ENCODE peak calls at places on chromosomes 1 and 21, in nine cellular contexts. One of them, this sample, is unnamed.

GRCh38 chr1:164857439-164857838 is 298.5 kb downstream of the PBX1 start:
- DNase-seq in tibial artery: no peak
- DNase-seq in MM.1S: no peak
- DNase-seq in upper lobe of right lung: no peak
- DNase-seq in left ventricle myocardium inferior: no peak
- DNase-seq in CD8-positive, alpha-beta T cell: no peak
- DNase-seq in adrenal gland: no peak
- DNase-seq in ovary: no peak
- DNase-seq in endodermal cell: no peak
- DNase-seq in this sample: no peak

GRCh38 chr1:232166942-232167341 is 463.0 kb downstream of the SIPA1L2 start:
- DNase-seq in left ventricle myocardium inferior: no peak
- DNase-seq in endodermal cell: peak; percentile 75
- DNase-seq in MM.1S: peak; percentile 54
- DNase-seq in ovary: no peak
- DNase-seq in adrenal gland: no peak
- DNase-seq in upper lobe of right lung: no peak
- DNase-seq in CD8-positive, alpha-beta T cell: no peak
- DNase-seq in tibial artery: no peak
- DNase-seq in this sample: no peak

GRCh38 chr21:27329255-27329851 is 362.5 kb upstream of the ADAMTS5 start:
- DNase-seq in endodermal cell: no peak
- DNase-seq in tibial artery: no peak
- DNase-seq in CD8-positive, alpha-beta T cell: no peak
- DNase-seq in upper lobe of right lung: no peak
- DNase-seq in adrenal gland: no peak
- DNase-seq in ovary: no peak
- DNase-seq in left ventricle myocardium inferior: no peak
- DNase-seq in MM.1S: no peak
- DNase-seq in this sample: no peak

GRCh38 chr1:43572551-43572950 is 41.9 kb downstream of the PTPRF start:
- DNase-seq in adrenal gland: no peak
- DNase-seq in endodermal cell: no peak
- DNase-seq in CD8-positive, alpha-beta T cell: no peak
- DNase-seq in upper lobe of right lung: no peak
- DNase-seq in MM.1S: no peak
- DNase-seq in tibial artery: no peak
- DNase-seq in left ventricle myocardium inferior: no peak
- DNase-seq in ovary: no peak
- DNase-seq in this sample: no peak

GRCh38 chr1:225998560-225999226 is 450 bp downstream of the SDE2 start:
- DNase-seq in upper lobe of right lung: no peak
- DNase-seq in ovary: no peak
- DNase-seq in MM.1S: no peak
- DNase-seq in tibial artery: no peak
- DNase-seq in adrenal gland: no peak
- DNase-seq in left ventricle myocardium inferior: no peak
- DNase-seq in endodermal cell: no peak
- DNase-seq in CD8-positive, alpha-beta T cell: no peak
- DNase-seq in this sample: peak; percentile 11

GRCh38 chr1:6386371-6386949 is 7.1 kb downstream of the ACOT7 start:
- DNase-seq in MM.1S: no peak
- DNase-seq in ovary: no peak
- DNase-seq in upper lobe of right lung: no peak
- DNase-seq in CD8-positive, alpha-beta T cell: no peak
- DNase-seq in endodermal cell: peak; percentile 63
- DNase-seq in tibial artery: no peak
- DNase-seq in left ventricle myocardium inferior: no peak
- DNase-seq in adrenal gland: no peak
- DNase-seq in this sample: peak; percentile 81

GRCh38 chr1:3380465-3380864 is 74.0 kb upstream of the ARHGEF16 start:
- DNase-seq in left ventricle myocardium inferior: no peak
- DNase-seq in tibial artery: no peak
- DNase-seq in adrenal gland: no peak
- DNase-seq in MM.1S: no peak
- DNase-seq in CD8-positive, alpha-beta T cell: no peak
- DNase-seq in upper lobe of right lung: no peak
- DNase-seq in ovary: no peak
- DNase-seq in endodermal cell: no peak
- DNase-seq in this sample: no peak

GRCh38 chr1:9652379-9653194 is 1.1 kb downstream of the PIK3CD start:
- DNase-seq in upper lobe of right lung: peak; percentile 76
- DNase-seq in adrenal gland: no peak
- DNase-seq in tibial artery: no peak
- DNase-seq in left ventricle myocardium inferior: peak; percentile 35
- DNase-seq in ovary: no peak
- DNase-seq in endodermal cell: no peak
- DNase-seq in MM.1S: no peak
- DNase-seq in CD8-positive, alpha-beta T cell: peak; percentile 74
- DNase-seq in this sample: no peak

GRCh38 chr1:224528900-224529299 is 87.2 kb upstream of the CNIH3 start:
- DNase-seq in MM.1S: no peak
- DNase-seq in endodermal cell: no peak
- DNase-seq in ovary: no peak
- DNase-seq in tibial artery: no peak
- DNase-seq in CD8-positive, alpha-beta T cell: no peak
- DNase-seq in left ventricle myocardium inferior: no peak
- DNase-seq in adrenal gland: no peak
- DNase-seq in upper lobe of right lung: no peak
- DNase-seq in this sample: peak; percentile 69

GRCh38 chr1:51093566-51093965 is 8.5 kb upstream of the C1orf185 start:
- DNase-seq in ovary: no peak
- DNase-seq in CD8-positive, alpha-beta T cell: no peak
- DNase-seq in upper lobe of right lung: no peak
- DNase-seq in tibial artery: no peak
- DNase-seq in adrenal gland: no peak
- DNase-seq in endodermal cell: no peak
- DNase-seq in MM.1S: no peak
- DNase-seq in left ventricle myocardium inferior: no peak
- DNase-seq in this sample: peak; percentile 83

GRCh38 chr1:205800470-205800869 is 12.5 kb downstream of the SLC41A1 start:
- DNase-seq in upper lobe of right lung: no peak
- DNase-seq in MM.1S: no peak
- DNase-seq in tibial artery: no peak
- DNase-seq in CD8-positive, alpha-beta T cell: no peak
- DNase-seq in left ventricle myocardium inferior: no peak
- DNase-seq in ovary: no peak
- DNase-seq in endodermal cell: no peak
- DNase-seq in adrenal gland: no peak
- DNase-seq in this sample: no peak

GRCh38 chr1:31795801-31796621 is 19.8 kb downstream of the SPOCD1 start:
- DNase-seq in CD8-positive, alpha-beta T cell: no peak
- DNase-seq in endodermal cell: no peak
- DNase-seq in MM.1S: no peak
- DNase-seq in adrenal gland: no peak
- DNase-seq in left ventricle myocardium inferior: no peak
- DNase-seq in ovary: peak; percentile 33
- DNase-seq in upper lobe of right lung: no peak
- DNase-seq in tibial artery: peak; percentile 51
- DNase-seq in this sample: peak; percentile 22

GRCh38 chr1:32454726-32455125 is 10.1 kb upstream of the ZBTB8B start:
- DNase-seq in tibial artery: no peak
- DNase-seq in ovary: no peak
- DNase-seq in CD8-positive, alpha-beta T cell: no peak
- DNase-seq in upper lobe of right lung: no peak
- DNase-seq in MM.1S: no peak
- DNase-seq in adrenal gland: peak; percentile 73
- DNase-seq in left ventricle myocardium inferior: peak; percentile 17
- DNase-seq in endodermal cell: peak; percentile 71
- DNase-seq in this sample: peak; percentile 33

GRCh38 chr1:111441573-111442192 is 7.4 kb downstream of the WDR77 start:
- DNase-seq in adrenal gland: no peak
- DNase-seq in tibial artery: no peak
- DNase-seq in upper lobe of right lung: no peak
- DNase-seq in left ventricle myocardium inferior: no peak
- DNase-seq in CD8-positive, alpha-beta T cell: peak; percentile 72
- DNase-seq in ovary: no peak
- DNase-seq in MM.1S: peak; percentile 23
- DNase-seq in endodermal cell: peak; percentile 88
- DNase-seq in this sample: no peak

GRCh38 chr1:88985033-88985432 is 7.4 kb downstream of the KYAT3 start:
- DNase-seq in adrenal gland: peak; percentile 86
- DNase-seq in ovary: peak; percentile 50
- DNase-seq in MM.1S: no peak
- DNase-seq in endodermal cell: no peak
- DNase-seq in upper lobe of right lung: no peak
- DNase-seq in left ventricle myocardium inferior: no peak
- DNase-seq in CD8-positive, alpha-beta T cell: no peak
- DNase-seq in tibial artery: no peak
- DNase-seq in this sample: peak; percentile 95

DNA sequence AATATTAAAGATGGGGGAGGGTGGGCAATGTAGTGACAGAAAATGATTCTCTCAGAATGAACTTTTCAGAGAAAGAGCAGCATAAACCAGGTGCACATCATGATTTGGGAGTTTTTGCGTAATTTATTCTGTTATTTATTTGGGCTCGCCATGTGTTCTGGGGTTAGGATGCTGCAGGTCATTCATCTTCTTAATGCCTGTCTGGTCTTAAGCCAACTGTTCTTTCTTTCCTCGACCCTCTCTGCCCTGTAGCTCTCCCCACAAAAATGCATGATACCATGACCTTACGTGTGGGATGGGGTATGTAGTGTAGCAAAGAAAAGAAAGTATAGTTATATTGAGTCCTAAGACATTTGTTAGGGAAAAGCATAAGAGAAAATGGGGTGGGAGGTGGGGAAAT is 12.3 kb upstream of the TARS2 start:
- DNase-seq in left ventricle myocardium inferior: no peak
- DNase-seq in endodermal cell: no peak
- DNase-seq in CD8-positive, alpha-beta T cell: no peak
- DNase-seq in tibial artery: no peak
- DNase-seq in adrenal gland: no peak
- DNase-seq in MM.1S: no peak
- DNase-seq in ovary: no peak
- DNase-seq in upper lobe of right lung: no peak
- DNase-seq in this sample: no peak
- H3K27ac ChIP-seq in left ventricle myocardium inferior: peak overlapping the region; percentile 80
- H3K27ac ChIP-seq in endodermal cell: no peak overlapping the region
- H3K27ac ChIP-seq in CD8-positive, alpha-beta T cell: no peak overlapping the region
- H3K27ac ChIP-seq in tibial artery: no peak overlapping the region
- H3K27ac ChIP-seq in adrenal gland: no peak overlapping the region
- H3K27ac ChIP-seq in MM.1S: no peak overlapping the region
- H3K27ac ChIP-seq in ovary: no peak overlapping the region
- H3K27ac ChIP-seq in upper lobe of right lung: no peak overlapping the region
- H3K27ac ChIP-seq in this sample: no peak overlapping the region

GRCh38 chr1:153542956-153543737 is 2.4 kb upstream of the S100A5 start:
- DNase-seq in endodermal cell: no peak
- DNase-seq in left ventricle myocardium inferior: no peak
- DNase-seq in MM.1S: no peak
- DNase-seq in tibial artery: peak; percentile 61
- DNase-seq in CD8-positive, alpha-beta T cell: no peak
- DNase-seq in upper lobe of right lung: peak; percentile 10
- DNase-seq in ovary: no peak
- DNase-seq in adrenal gland: no peak
- DNase-seq in this sample: no peak
- H3K4me1 ChIP-seq in endodermal cell: peaks cover 12% of the 10 kb centered on the region
- H3K4me1 ChIP-seq in left ventricle myocardium inferior: peaks cover 59% of the 10 kb centered on the region
- H3K4me1 ChIP-seq in MM.1S: peaks cover 13% of the 10 kb centered on the region
- H3K4me1 ChIP-seq in tibial artery: peaks cover 67% of the 10 kb centered on the region
- H3K4me1 ChIP-seq in CD8-positive, alpha-beta T cell: peaks cover 75% of the 10 kb centered on the region
- H3K4me1 ChIP-seq in upper lobe of right lung: peaks cover 45% of the 10 kb centered on the region
- H3K4me1 ChIP-seq in ovary: peaks cover 19% of the 10 kb centered on the region
- H3K4me1 ChIP-seq in adrenal gland: peaks cover 36% of the 10 kb centered on the region
- H3K4me1 ChIP-seq in this sample: peaks cover 34% of the 10 kb centered on the region

GRCh38 chr1:156136970-156137483 is 16.4 kb upstream of the SEMA4A start:
- DNase-seq in adrenal gland: no peak
- DNase-seq in upper lobe of right lung: no peak
- DNase-seq in CD8-positive, alpha-beta T cell: no peak
- DNase-seq in left ventricle myocardium inferior: no peak
- DNase-seq in ovary: no peak
- DNase-seq in tibial artery: no peak
- DNase-seq in MM.1S: no peak
- DNase-seq in endodermal cell: peak; percentile 79
- DNase-seq in this sample: no peak
- TF ChIP-seq CTCF in adrenal gland: no peak
- TF ChIP-seq CTCF in upper lobe of right lung: no peak
- TF ChIP-seq CTCF in CD8-positive, alpha-beta T cell: no peak
- TF ChIP-seq CTCF in left ventricle myocardium inferior: no peak
- TF ChIP-seq CTCF in ovary: no peak
- TF ChIP-seq CTCF in tibial artery: no peak
- TF ChIP-seq CTCF in MM.1S: no peak
- TF ChIP-seq CTCF in endodermal cell: peak; percentile 70
- TF ChIP-seq CTCF in this sample: peak; percentile 24

DNA sequence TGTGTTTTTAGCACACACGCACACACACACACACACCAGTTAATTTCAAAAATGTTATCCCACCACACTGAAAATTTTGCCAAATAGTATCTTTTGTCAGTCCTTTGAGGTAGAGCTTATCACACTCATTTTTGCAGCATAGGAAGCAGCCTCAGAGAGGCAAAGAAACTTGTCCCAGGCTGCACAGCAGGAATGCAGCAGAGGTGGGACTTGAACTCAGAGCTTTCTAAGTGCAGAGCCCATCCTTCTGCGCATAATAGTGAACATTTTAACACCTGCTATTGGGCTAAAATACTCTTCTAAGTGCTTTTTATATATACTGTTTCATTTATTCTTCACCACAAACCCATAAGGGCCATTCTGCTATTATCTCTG is 15.0 kb downstream of the FHAD1 start:
- DNase-seq in upper lobe of right lung: no peak
- DNase-seq in endodermal cell: peak; percentile 28
- DNase-seq in CD8-positive, alpha-beta T cell: no peak
- DNase-seq in left ventricle myocardium inferior: no peak
- DNase-seq in tibial artery: no peak
- DNase-seq in MM.1S: no peak
- DNase-seq in adrenal gland: no peak
- DNase-seq in ovary: peak; percentile 3
- DNase-seq in this sample: no peak
- H3K27ac ChIP-seq in upper lobe of right lung: peak overlapping the region; percentile 70
- H3K27ac ChIP-seq in endodermal cell: no peak overlapping the region
- H3K27ac ChIP-seq in CD8-positive, alpha-beta T cell: no peak overlapping the region
- H3K27ac ChIP-seq in left ventricle myocardium inferior: peak overlapping the region; percentile 30
- H3K27ac ChIP-seq in tibial artery: no peak overlapping the region
- H3K27ac ChIP-seq in MM.1S: no peak overlapping the region
- H3K27ac ChIP-seq in adrenal gland: peak overlapping the region; percentile 63
- H3K27ac ChIP-seq in ovary: no peak overlapping the region
- H3K27ac ChIP-seq in this sample: no peak overlapping the region

This sample was measured in foreskin keratinocyte.